ENCODE peak calls at places on chromosomes 3 and 15, in six cellular contexts. J is CD4-positive, alpha-beta T cell; M is fibroblast of gingiva; D is DMS79 treated with DMSO at 0.1 percent for 48 hours; W is NCI-H1092 treated with DMSO at 0.1 percent for 48 hours; Q is GM12865. Z is an unnamed sample.

GRCh38 chr3:151630938-151631417 is 102.7 kb upstream of the AADACL2 start:
- DNase-seq in J (no peak), M (peak), D (no peak), W (no peak), Q (no peak), Z (peak)

GRCh38 chr3:186024210-186024609 is 84.7 kb downstream of the ETV5 start:
- DNase-seq in J (no peak), M (peak), D (no peak), W (no peak), Q (no peak), Z (peak)

GRCh38 chr15:101698314-101698713 is 26.0 kb downstream of the TARS3 start:
- DNase-seq in J (no peak), M (no peak), D (no peak), W (no peak), Q (no peak), Z (no peak)

GRCh38 chr3:11602886-11603285 is 40.8 kb downstream of the VGLL4 start:
- DNase-seq in J (no peak), M (no peak), D (no peak), W (no peak), Q (peak), Z (no peak)

GRCh38 chr15:63019539-63020109 is 22.9 kb upstream of the TPM1 start:
- DNase-seq in J (no peak), M (peak), D (peak), W (no peak), Q (no peak), Z (peak)

GRCh38 chr15:70781236-70781635 is 17.9 kb upstream of the UACA start:
- DNase-seq in J (no peak), M (no peak), D (no peak), W (no peak), Q (no peak), Z (no peak)

GRCh38 chr3:31014317-31015040 is 120.0 kb upstream of the GADL1 start:
- DNase-seq in J (no peak), M (no peak), D (no peak), W (no peak), Q (no peak), Z (peak)

GRCh38 chr3:126835472-126836219 is 131.6 kb downstream of the CHCHD6 start:
- DNase-seq in J (no peak), M (peak), D (peak), W (no peak), Q (no peak), Z (peak)

GRCh38 chr3:134190272-134190671 is 60.4 kb downstream of the RYK start:
- DNase-seq in J (no peak), M (no peak), D (no peak), W (no peak), Q (no peak), Z (no peak)

GRCh38 chr15:36992454-36992853 is 107.9 kb downstream of the MEIS2 start:
- DNase-seq in J (no peak), M (no peak), D (no peak), W (no peak), Q (no peak), Z (no peak)

Z was measured in AG10803.